ENCODE peak calls at places on chromosomes 12 and 14, in six cellular contexts. Z is RCC 7860; R is head of caudate nucleus; Q is naive thymus-derived CD4-positive, alpha-beta T cell; C is adipocyte; B is renal cortical epithelial cell. W is an unnamed sample.

GRCh38 chr12:52356031-52356761 is 11.1 kb downstream of the KRT85 start:
- DNase-seq in Z (no peak), R (no peak), Q (no peak), C (no peak), B (no peak), W (no peak)

GRCh38 chr14:61153436-61153835 is 127.7 kb downstream of the TMEM30B start:
- DNase-seq in Z (no peak), R (no peak), Q (no peak), C (peak), B (peak), W (no peak)

GRCh38 chr12:28057856-28058615 is 85.5 kb upstream of the PTHLH start:
- DNase-seq in Z (no peak), R (no peak), Q (no peak), C (no peak), B (peak), W (no peak)

GRCh38 chr12:18165422-18165871 is 75.5 kb upstream of the RERGL start:
- DNase-seq in Z (peak), R (no peak), Q (no peak), C (peak), B (peak), W (no peak)

GRCh38 chr12:102474438-102475064 is 5.8 kb downstream of the IGF1 start:
- DNase-seq in Z (peak), R (no peak), Q (no peak), C (no peak), B (peak), W (no peak)

GRCh38 chr12:53073881-53074280 is 5.3 kb downstream of the SPRYD3 start:
- DNase-seq in Z (no peak), R (no peak), Q (no peak), C (no peak), B (no peak), W (no peak)

GRCh38 chr14:56121786-56122185 is 3.6 kb downstream of the PELI2 start:
- DNase-seq in Z (no peak), R (no peak), Q (no peak), C (peak), B (no peak), W (no peak)

GRCh38 chr14:91348861-91349465 is 68.7 kb downstream of the CCDC88C start:
- DNase-seq in Z (no peak), R (no peak), Q (no peak), C (no peak), B (no peak), W (no peak)

GRCh38 chr14:102209224-102209966 is 69.7 kb downstream of the WDR20 start:
- DNase-seq in Z (no peak), R (peak), Q (no peak), C (no peak), B (peak), W (no peak)

GRCh38 chr12:46260153-46260912 is 8.5 kb downstream of the SLC38A1 start:
- DNase-seq in Z (no peak), R (no peak), Q (no peak), C (peak), B (peak), W (no peak)

GRCh38 chr12:1911598-1912575 is 6.6 kb downstream of the CACNA2D4 start:
- DNase-seq in Z (no peak), R (no peak), Q (no peak), C (no peak), B (no peak), W (no peak)

GRCh38 chr12:6200266-6201198 is at the start of gene CD9:
- DNase-seq in Z (no peak), R (peak), Q (peak), C (peak), B (no peak), W (no peak)

GRCh38 chr14:50038398-50039119 is 77.8 kb downstream of the VCPKMT start:
- DNase-seq in Z (peak), R (no peak), Q (no peak), C (peak), B (peak), W (peak)

W was measured in KG1.